ENCODE peak calls at places on chromosomes 3 and 15, in eight cellular contexts. Q, Z, W, G, C, B, X and V are unnamed samples.

GRCh38 chr15:99423186-99424130 is 142.3 kb upstream of the MEF2A start:
- DNase-seq in Q (no peak), Z (no peak), W (no peak), G (no peak), C (no peak), B (no peak), X (no peak), V (no peak)

GRCh38 chr15:84099181-84099580 is 136.4 kb upstream of the GOLGA6L4 start:
- DNase-seq in Q (no peak), Z (no peak), W (no peak), G (peak), C (no peak), B (no peak), X (no peak), V (no peak)

GRCh38 chr3:172103724-172104123 is 64.3 kb downstream of the FNDC3B start:
- DNase-seq in Q (no peak), Z (no peak), W (no peak), G (peak), C (no peak), B (no peak), X (no peak), V (no peak)

GRCh38 chr3:14143271-14143605 is 18.4 kb downstream of the TMEM43 start:
- DNase-seq in Q (no peak), Z (peak), W (no peak), G (peak), C (no peak), B (no peak), X (no peak), V (no peak)

GRCh38 chr3:37024092-37024491 is 30.8 kb downstream of the MLH1 start:
- DNase-seq in Q (no peak), Z (no peak), W (peak), G (peak), C (no peak), B (no peak), X (no peak), V (no peak)

GRCh38 chr3:71033681-71034220 is 549.8 kb downstream of the FOXP1 start:
- DNase-seq in Q (no peak), Z (no peak), W (no peak), G (no peak), C (no peak), B (no peak), X (no peak), V (no peak)

GRCh38 chr3:40191850-40192448 is 117.6 kb upstream of the EIF1B start:
- DNase-seq in Q (peak), Z (no peak), W (peak), G (peak), C (peak), B (peak), X (peak), V (no peak)

GRCh38 chr15:68528891-68529290 is 49.9 kb upstream of the CORO2B start:
- DNase-seq in Q (no peak), Z (no peak), W (no peak), G (peak), C (no peak), B (no peak), X (no peak), V (no peak)

GRCh38 chr3:119786409-119786808 is 4.5 kb downstream of the NR1I2 start:
- DNase-seq in Q (no peak), Z (no peak), W (no peak), G (no peak), C (no peak), B (no peak), X (no peak), V (no peak)

GRCh38 chr3:60809857-60810256 is 441.4 kb downstream of the FHIT start:
- DNase-seq in Q (no peak), Z (no peak), W (peak), G (peak), C (peak), B (no peak), X (no peak), V (peak)

GRCh38 chr3:197336348-197336747 is 37.9 kb upstream of the DLG1 start:
- DNase-seq in Q (no peak), Z (no peak), W (no peak), G (no peak), C (no peak), B (no peak), X (no peak), V (no peak)

GRCh38 chr3:113103588-113103987 is 107.8 kb upstream of the BOC start:
- DNase-seq in Q (no peak), Z (no peak), W (no peak), G (no peak), C (no peak), B (no peak), X (no peak), V (no peak)

GRCh38 chr3:194301730-194302129 is 49.4 kb downstream of the CPN2 start:
- DNase-seq in Q (no peak), Z (no peak), W (no peak), G (no peak), C (no peak), B (peak), X (no peak), V (no peak)

GRCh38 chr15:77025941-77026411 is 31.1 kb downstream of the PSTPIP1 start:
- DNase-seq in Q (peak), Z (no peak), W (no peak), G (no peak), C (peak), B (no peak), X (no peak), V (no peak)

GRCh38 chr15:50182233-50183013 is 427 bp downstream of the SLC27A2 start:
- DNase-seq in Q (peak), Z (no peak), W (peak), G (peak), C (no peak), B (no peak), X (peak), V (no peak)

GRCh38 chr3:385151-385550 is 188.6 kb downstream of the CHL1 start:
- DNase-seq in Q (no peak), Z (no peak), W (peak), G (no peak), C (no peak), B (no peak), X (no peak), V (no peak)

GRCh38 chr3:51389423-51390183 is 1.5 kb upstream of the RBM15B start:
- DNase-seq in Q (peak), Z (no peak), W (peak), G (peak), C (peak), B (peak), X (peak), V (no peak)

GRCh38 chr15:26771917-26772587 is 814 bp downstream of the GABRB3 start:
- DNase-seq in Q (peak), Z (no peak), W (no peak), G (no peak), C (no peak), B (peak), X (no peak), V (no peak)

GRCh38 chr15:36499751-36500389 is 79.6 kb upstream of the CDIN1 start:
- DNase-seq in Q (no peak), Z (no peak), W (peak), G (peak), C (no peak), B (no peak), X (no peak), V (no peak)

GRCh38 chr3:108410531-108410984 is 99.8 kb downstream of the MYH15 start:
- DNase-seq in Q (no peak), Z (no peak), W (no peak), G (no peak), C (no peak), B (peak), X (no peak), V (no peak)

GRCh38 chr3:52865994-52866393 is 31.2 kb upstream of the MUSTN1 start:
- DNase-seq in Q (no peak), Z (no peak), W (no peak), G (no peak), C (no peak), B (no peak), X (no peak), V (no peak)

GRCh38 chr3:14698601-14699244 is 23.8 kb downstream of the C3orf20 start:
- DNase-seq in Q (no peak), Z (no peak), W (no peak), G (no peak), C (no peak), B (no peak), X (no peak), V (no peak)

GRCh38 chr15:58307313-58307961 is 124.4 kb upstream of the LIPC start:
- DNase-seq in Q (no peak), Z (no peak), W (peak), G (peak), C (no peak), B (no peak), X (peak), V (peak)

GRCh38 chr3:186882881-186883685 is 40.6 kb downstream of the ADIPOQ start:
- DNase-seq in Q (no peak), Z (peak), W (peak), G (peak), C (no peak), B (peak), X (no peak), V (peak)

GRCh38 chr3:10187944-10188343 is 23.2 kb downstream of the IRAK2 start:
- DNase-seq in Q (no peak), Z (no peak), W (no peak), G (no peak), C (no peak), B (no peak), X (no peak), V (no peak)

GRCh38 chr3:51354172-51354571 is 30.9 kb upstream of the MANF start:
- DNase-seq in Q (no peak), Z (no peak), W (no peak), G (no peak), C (no peak), B (no peak), X (no peak), V (no peak)

GRCh38 chr3:42698216-42698910 is 4.2 kb downstream of the HHATL start:
- DNase-seq in Q (no peak), Z (no peak), W (no peak), G (no peak), C (no peak), B (no peak), X (no peak), V (no peak)

GRCh38 chr15:65066635-65067333 is 1.0 kb downstream of the RASL12 start:
- DNase-seq in Q (no peak), Z (no peak), W (no peak), G (no peak), C (no peak), B (no peak), X (peak), V (no peak)

GRCh38 chr3:158731938-158732855 is at the start of gene RARRES1:
- DNase-seq in Q (peak), Z (no peak), W (peak), G (peak), C (peak), B (peak), X (peak), V (no peak)

GRCh38 chr3:109154989-109155388 is 18.5 kb downstream of the C3orf85 start:
- DNase-seq in Q (no peak), Z (no peak), W (peak), G (no peak), C (no peak), B (no peak), X (no peak), V (no peak)

GRCh38 chr3:5054098-5054497 is 68.0 kb upstream of the ARL8B start:
- DNase-seq in Q (no peak), Z (no peak), W (no peak), G (no peak), C (no peak), B (no peak), X (no peak), V (no peak)

GRCh38 chr3:5051772-5052171 is 70.3 kb upstream of the ARL8B start:
- DNase-seq in Q (no peak), Z (no peak), W (no peak), G (no peak), C (no peak), B (no peak), X (no peak), V (no peak)

GRCh38 chr3:5052247-5052646 is 69.8 kb upstream of the ARL8B start:
- DNase-seq in Q (no peak), Z (no peak), W (no peak), G (no peak), C (no peak), B (no peak), X (no peak), V (no peak)

GRCh38 chr3:5055352-5056004 is 66.6 kb upstream of the ARL8B start:
- DNase-seq in Q (no peak), Z (no peak), W (no peak), G (no peak), C (no peak), B (no peak), X (no peak), V (no peak)

GRCh38 chr3:5053021-5053831 is 68.9 kb upstream of the ARL8B start:
- DNase-seq in Q (no peak), Z (peak), W (no peak), G (peak), C (no peak), B (no peak), X (no peak), V (peak)
- TF ChIP-seq CTCF in Q (no peak), Z (no peak), W (no peak), G (no peak), C (no peak), B (no peak), X (no peak), V (no peak)

DNA sequence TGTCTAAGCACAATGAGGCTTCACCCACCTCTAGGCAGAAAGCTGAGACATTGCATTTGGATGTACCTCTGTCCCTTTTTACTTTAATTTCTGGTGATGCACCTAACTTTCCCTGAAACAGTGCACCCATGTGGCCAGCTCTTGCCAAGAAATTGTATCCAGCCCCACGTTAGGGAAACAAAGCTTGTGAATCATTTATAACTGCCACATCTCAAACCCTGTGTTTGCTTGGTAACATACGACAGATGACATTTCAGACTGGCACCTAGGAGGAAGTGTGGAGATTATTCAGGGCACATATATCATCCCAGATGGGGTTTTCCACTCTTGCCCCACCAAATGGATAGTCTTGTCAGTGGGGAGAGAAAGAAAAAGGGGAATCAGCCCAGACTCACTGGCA is 2.1 kb downstream of the CYB561D2 start:
- DNase-seq in Q (no peak), Z (no peak), W (no peak), G (peak), C (no peak), B (no peak), X (no peak), V (no peak)
- TF ChIP-seq CTCF in Q (no peak), Z (peak), W (peak), G (peak), C (peak), B (peak), X (no peak), V (peak)

DNA sequence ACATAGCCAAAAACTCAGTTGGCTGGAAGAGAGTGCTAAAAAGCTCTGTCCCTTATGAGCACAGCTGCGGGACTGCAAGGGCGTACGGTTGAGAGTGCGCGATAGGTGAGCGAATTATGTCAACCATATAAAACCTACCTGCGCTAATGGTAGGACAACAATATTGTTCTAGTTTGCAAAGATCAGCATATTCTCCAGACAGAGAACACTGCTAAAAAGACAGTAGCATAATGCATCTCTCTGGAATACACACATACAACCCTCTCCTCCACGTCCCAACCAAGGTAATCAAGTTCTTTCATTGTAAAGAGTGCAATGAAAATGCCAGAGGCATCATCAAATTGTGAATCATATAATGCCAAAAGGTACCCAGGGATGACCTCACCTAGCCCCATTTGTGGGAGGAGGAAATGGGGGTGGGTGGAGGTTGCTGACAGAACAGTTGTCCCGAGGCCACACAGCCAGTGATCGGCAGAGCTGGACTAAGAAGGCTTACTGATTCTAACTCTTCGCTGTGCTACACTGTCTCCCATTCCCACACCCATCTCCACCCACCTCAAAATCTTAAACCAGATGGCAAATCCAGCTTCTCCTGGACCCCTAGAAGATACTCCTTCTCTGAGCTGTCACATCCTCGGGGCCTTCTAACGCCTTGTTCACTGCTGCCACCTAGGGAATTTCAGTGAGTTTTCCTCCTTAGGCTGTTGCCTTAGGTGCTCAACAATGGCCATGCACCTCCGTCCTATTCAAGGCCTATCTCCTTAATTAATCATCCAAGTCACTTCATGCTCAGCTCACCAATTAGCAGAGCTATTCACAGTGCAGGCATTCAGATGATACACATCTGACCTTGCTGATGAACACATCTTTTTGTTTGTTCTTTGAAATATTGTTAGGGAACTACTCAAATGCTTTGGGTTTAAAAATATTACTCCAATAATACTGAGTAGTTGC is 60.7 kb downstream of the RPL22L1 start:
- DNase-seq in Q (peak), Z (no peak), W (peak), G (peak), C (peak), B (peak), X (peak), V (no peak)
- TF ChIP-seq CTCF in Q (peak), Z (peak), W (peak), G (peak), C (peak), B (peak), X (peak), V (peak)

DNA sequence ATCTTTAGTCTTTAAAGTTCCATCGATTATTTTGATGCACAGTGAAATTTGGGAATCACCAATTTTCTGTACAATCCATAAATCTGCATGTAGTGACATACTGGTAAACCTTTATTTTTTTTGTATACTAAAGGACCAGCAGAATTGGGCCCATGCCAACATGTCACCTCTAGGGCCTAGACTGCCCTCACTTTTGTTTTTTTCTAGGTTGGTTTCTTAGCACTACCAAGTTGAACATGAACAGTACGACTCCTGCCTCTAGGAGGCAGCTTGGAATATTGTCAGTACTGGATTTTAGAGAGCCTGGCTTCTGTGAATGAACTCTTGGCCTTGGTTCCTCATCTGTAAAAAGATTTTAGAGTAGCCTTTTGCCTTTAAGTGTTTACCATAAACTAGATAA is 32.3 kb downstream of the NKIRAS1 start:
- DNase-seq in Q (no peak), Z (no peak), W (no peak), G (no peak), C (no peak), B (no peak), X (no peak), V (no peak)
- TF ChIP-seq CTCF in Q (no peak), Z (peak), W (peak), G (peak), C (no peak), B (no peak), X (peak), V (no peak)

DNA sequence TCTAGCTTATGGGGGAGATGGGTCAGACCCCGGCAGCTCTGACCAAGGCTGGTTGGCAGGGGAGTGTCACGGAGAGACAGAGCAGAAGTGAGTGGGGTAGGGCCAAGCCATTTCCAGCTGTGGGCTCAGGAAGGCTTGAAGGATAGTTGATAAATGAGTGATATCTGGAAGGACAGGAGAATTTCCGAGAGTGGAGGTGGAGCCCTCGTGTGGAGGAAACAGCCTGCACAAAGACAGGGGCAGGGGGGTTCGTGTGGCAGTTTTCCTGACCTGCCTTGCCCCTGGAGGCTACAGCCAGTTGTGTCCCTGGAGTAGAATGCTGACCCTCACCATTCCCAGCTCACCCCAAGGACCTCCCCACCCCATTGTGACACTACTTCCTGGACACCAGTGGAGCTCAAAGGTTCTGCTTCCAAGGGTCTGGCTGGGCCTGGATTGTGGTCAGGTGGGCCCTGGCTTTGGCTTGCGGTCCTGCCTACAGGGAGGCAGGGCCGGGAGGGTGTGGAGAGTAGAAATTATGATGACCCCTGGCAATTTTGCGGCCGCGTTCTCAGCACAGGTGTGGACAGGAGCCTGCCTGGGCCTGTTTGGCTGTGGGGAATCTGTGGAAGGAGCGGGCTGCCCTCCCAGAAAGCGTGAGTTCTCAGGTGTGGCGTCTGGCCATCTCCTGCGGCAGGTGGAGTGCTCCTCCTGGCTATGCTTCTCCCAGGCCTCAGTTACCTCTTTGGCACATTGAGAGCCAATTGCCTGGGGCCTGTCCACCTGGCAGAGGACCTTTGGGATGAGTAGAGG is at the start of gene SLC22A14:
- DNase-seq in Q (no peak), Z (no peak), W (no peak), G (no peak), C (no peak), B (no peak), X (peak), V (no peak)
- TF ChIP-seq CTCF in Q (no peak), Z (no peak), W (peak), G (no peak), C (no peak), B (peak), X (peak), V (no peak)